ENCODE peak calls at places on chromosomes 13 and 19, in eight cellular contexts. W is A549, L is cardiac fibroblast, G is AG04450, N is bronchial epithelial cell, U is suprapubic skin, Y is GM23338, V is heart right ventricle. O is an unnamed sample.
A peak's percentile ranks its signal among the peaks of the same experiment; 100 is the strongest.

GRCh38 chr13:98721825-98722510 is 30.5 kb downstream of the SLC15A1 start:
- DNase-seq in W (no peak), L (peak; percentile 32), Y (no peak), U (no peak), V (no peak), N (peak; percentile 81), G (no peak), O (no peak)

GRCh38 chr13:45370922-45371406 is 30.0 kb upstream of the TPT1 start:
- DNase-seq in W (peak; percentile 48), U (peak; percentile 78), V (peak; percentile 73), Y (peak; percentile 93), N (no peak), G (peak; percentile 73), L (peak; percentile 74), O (peak; percentile 79)

GRCh38 chr13:32022292-32022691 is 9.3 kb upstream of the FRY start:
- DNase-seq in W (no peak), U (no peak), V (peak; percentile 64), L (no peak), G (no peak), Y (no peak), N (no peak), O (no peak)

GRCh38 chr19:11191273-11191755 is 6.0 kb downstream of the KANK2 start:
- DNase-seq in W (peak; percentile 67), L (peak; percentile 87), G (no peak), V (peak; percentile 72), N (no peak), Y (peak; percentile 42), U (peak; percentile 86), O (no peak)

GRCh38 chr19:10740798-10741197 is 22.9 kb downstream of the DNM2 start:
- DNase-seq in L (no peak), G (no peak), N (no peak), Y (no peak), U (no peak), V (no peak), W (no peak), O (no peak)

GRCh38 chr13:48653074-48654054 is at the start of gene CYSLTR2:
- DNase-seq in L (peak; percentile 62), V (peak; percentile 24), G (no peak), W (no peak), N (no peak), Y (peak; percentile 52), U (no peak), O (peak; percentile 68)

GRCh38 chr13:24168392-24168750 is 7.9 kb downstream of the SPATA13 start:
- DNase-seq in L (no peak), V (no peak), G (no peak), N (no peak), W (no peak), Y (no peak), U (no peak), O (no peak)

GRCh38 chr13:71611292-71611691 is 255.7 kb downstream of the DACH1 start:
- DNase-seq in W (no peak), U (no peak), N (no peak), L (no peak), Y (no peak), G (no peak), V (no peak), O (no peak)

GRCh38 chr19:30001301-30001700 is 59.3 kb downstream of the URI1 start:
- DNase-seq in L (no peak), V (no peak), G (no peak), Y (no peak), W (no peak), U (no peak), N (no peak), O (no peak)

GRCh38 chr13:113607477-113608245 is 23.1 kb downstream of the TFDP1 start:
- DNase-seq in V (no peak), L (no peak), Y (no peak), W (no peak), G (no peak), N (no peak), U (no peak), O (no peak)

GRCh38 chr19:459724-460511 is 915 bp downstream of the SHC2 start:
- DNase-seq in W (peak; percentile 55), V (peak; percentile 70), Y (peak; percentile 60), U (no peak), N (no peak), L (peak; percentile 15), G (no peak), O (no peak)

GRCh38 chr19:49512970-49513745 is 697 bp downstream of the FCGRT start:
- DNase-seq in L (no peak), V (peak; percentile 66), G (no peak), U (no peak), N (no peak), W (no peak), Y (peak; percentile 88), O (peak; percentile 64)

GRCh38 chr19:51029718-51030117 is 3.3 kb upstream of the KLK11 start:
- DNase-seq in W (no peak), Y (peak; percentile 56), U (peak; percentile 10), G (no peak), V (no peak), N (no peak), L (no peak), O (peak; percentile 69)

GRCh38 chr13:32881792-32882175 is 134.4 kb upstream of the KL start:
- DNase-seq in Y (no peak), V (no peak), W (no peak), L (no peak), N (peak; percentile 87), U (no peak), G (no peak), O (no peak)

GRCh38 chr13:85632526-85633215 is 166.5 kb downstream of the SLITRK6 start:
- DNase-seq in W (no peak), G (no peak), V (no peak), L (no peak), U (no peak), N (no peak), Y (no peak), O (no peak)

GRCh38 chr19:12721656-12722565 is 1.8 kb downstream of the TNPO2 start:
- DNase-seq in L (peak; percentile 65), Y (peak; percentile 93), W (peak; percentile 31), G (peak; percentile 45), V (peak; percentile 62), N (no peak), U (peak; percentile 87), O (peak; percentile 85)

GRCh38 chr19:55649579-55650557 is 1.9 kb downstream of the CCDC106 start:
- DNase-seq in L (no peak), N (no peak), W (no peak), G (no peak), Y (no peak), U (no peak), V (no peak), O (no peak)

GRCh38 chr13:34730966-34731365 is 211.1 kb upstream of the NBEA start:
- DNase-seq in L (no peak), Y (no peak), G (no peak), W (no peak), N (peak; percentile 15), V (no peak), U (no peak), O (no peak)

GRCh38 chr19:41997851-41998229 is 3.8 kb upstream of the ATP1A3 start:
- DNase-seq in L (no peak), V (no peak), Y (peak; percentile 76), G (no peak), N (no peak), U (no peak), W (no peak), O (no peak)

GRCh38 chr13:99379856-99380255 is 72.7 kb upstream of the GPR183 start:
- DNase-seq in G (no peak), L (no peak), N (no peak), W (no peak), U (no peak), Y (no peak), V (no peak), O (no peak)

DNA sequence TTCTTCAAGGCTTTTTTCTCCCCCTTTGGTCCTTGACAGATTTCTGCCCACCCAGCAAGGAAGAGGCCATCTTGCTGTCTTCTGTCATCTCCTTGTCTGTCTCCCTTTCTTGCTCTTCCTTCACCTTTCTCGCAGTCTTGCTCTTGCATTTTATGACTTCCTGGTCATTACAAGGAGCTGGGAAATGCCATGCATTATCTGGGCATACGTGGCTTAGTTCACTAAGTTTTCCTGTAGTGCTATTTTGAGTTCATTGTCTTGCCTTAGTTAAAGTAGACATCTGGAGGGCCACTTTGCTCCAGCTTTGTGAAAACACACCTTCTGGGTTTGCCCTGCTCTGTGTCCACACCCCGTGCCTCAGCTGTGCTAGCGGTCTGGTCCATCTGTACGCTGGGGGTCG is 59.3 kb downstream of the ARHGEF7 start:
- DNase-seq in N (no peak), V (no peak), Y (no peak), G (no peak), U (no peak), L (no peak), W (no peak), O (no peak)
- H3K4me3 ChIP-seq in N (no peak overlapping the region), V (no peak overlapping the region), Y (no peak overlapping the region), G (no peak overlapping the region), U (no peak overlapping the region), L (no peak overlapping the region), W (no peak overlapping the region), O (no peak overlapping the region)

GRCh38 chr19:31073485-31074221 is 275.6 kb downstream of the TSHZ3 start:
- DNase-seq in U (no peak), N (no peak), W (no peak), V (no peak), Y (peak; percentile 13), G (no peak), L (no peak), O (no peak)
- H3K4me3 ChIP-seq in U (no peak overlapping the region), N (no peak overlapping the region), W (no peak overlapping the region), V (no peak overlapping the region), Y (no peak overlapping the region), G (no peak overlapping the region), L (no peak overlapping the region), O (no peak overlapping the region)

DNA sequence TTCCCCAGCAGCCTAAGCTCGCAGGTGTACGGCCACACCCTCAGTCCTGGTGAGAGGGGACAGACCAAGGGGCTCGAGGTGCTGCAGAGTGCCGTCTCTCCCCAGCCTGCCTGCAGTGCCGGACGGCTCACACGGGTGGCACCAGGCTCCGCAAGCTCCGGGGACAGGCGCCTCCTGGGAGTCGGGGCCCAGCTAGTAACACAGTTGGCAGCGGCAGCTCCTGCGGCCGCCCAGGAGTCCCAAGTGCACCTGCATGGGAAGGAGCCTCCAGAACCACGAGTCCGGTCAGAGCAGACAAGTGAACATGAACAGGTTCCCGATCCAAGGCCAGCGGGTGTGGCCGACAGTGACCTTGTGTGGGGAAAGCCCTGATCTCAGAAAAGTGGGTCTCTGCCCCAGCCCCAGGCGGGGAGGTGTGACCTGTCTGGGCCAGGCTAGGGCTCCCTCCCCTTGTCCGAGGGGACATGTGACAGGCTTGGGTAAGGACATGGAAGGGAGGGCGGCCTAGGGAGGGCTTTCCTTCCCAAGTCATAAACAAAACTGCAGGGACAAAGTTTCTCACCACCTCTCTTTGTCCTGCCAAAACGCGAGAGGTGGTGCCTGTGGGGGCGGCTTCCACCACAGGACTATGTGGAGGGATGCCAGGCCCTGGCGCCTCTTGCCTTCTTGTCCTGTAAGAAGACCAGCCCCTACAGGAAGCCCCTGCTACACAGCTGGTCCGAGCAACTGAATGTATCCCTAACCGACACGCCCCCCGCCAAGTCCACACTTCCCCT is 46.5 kb downstream of the MLLT1 start:
- DNase-seq in U (peak; percentile 79), Y (no peak), V (peak; percentile 87), N (no peak), L (peak; percentile 37), G (no peak), W (no peak), O (no peak)
- H3K4me3 ChIP-seq in U (no peak overlapping the region), Y (no peak overlapping the region), V (peak overlapping the region; percentile 27), N (no peak overlapping the region), L (no peak overlapping the region), G (no peak overlapping the region), W (no peak overlapping the region), O (no peak overlapping the region)

DNA sequence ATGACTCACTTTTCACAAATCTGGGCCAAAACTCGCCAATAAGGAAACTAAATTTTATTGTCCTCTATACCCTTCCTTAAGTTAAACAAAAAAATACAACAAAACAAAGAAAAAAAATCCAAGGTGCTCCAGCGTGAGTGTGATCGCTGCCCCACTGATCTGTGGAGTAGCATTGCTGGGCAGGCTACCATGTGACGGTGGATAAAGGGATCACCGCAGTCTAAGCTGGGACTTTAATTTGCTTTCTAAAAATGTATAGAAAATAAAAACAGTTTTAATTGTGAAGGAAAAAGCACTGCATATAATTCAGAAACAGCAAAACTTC is 92.9 kb downstream of the FLT1 start:
- DNase-seq in Y (no peak), G (peak; percentile 7), W (no peak), V (no peak), U (no peak), N (no peak), L (no peak), O (no peak)
- H3K4me3 ChIP-seq in Y (no peak overlapping the region), G (no peak overlapping the region), W (no peak overlapping the region), V (no peak overlapping the region), U (no peak overlapping the region), N (no peak overlapping the region), L (no peak overlapping the region), O (no peak overlapping the region)

O was measured in Karpas-422.